ENCODE peak calls at places on chromosomes 2 and 18, in seven cellular contexts. One of them, this sample, is unnamed.

GRCh38 chr18:58350526-58350925 is 278.4 kb downstream of the ALPK2 start:
- DNase-seq in NCI-H82: no peak
- DNase-seq in Caki2: no peak
- DNase-seq in WERI-Rb-1: no peak
- DNase-seq in LHCN-M2: no peak
- DNase-seq in activated CD8-positive, alpha-beta T cell treated with anti-CD3 and anti-CD28 coated beads, Interleukin-2, amount 10 ng/mL, durations not matched to agents 7 days and 5 days: no peak
- DNase-seq in RKO: no peak
- DNase-seq in this sample: no peak

GRCh38 chr2:69046221-69046662 is 33.3 kb downstream of the ANTXR1 start:
- DNase-seq in NCI-H82: no peak
- DNase-seq in Caki2: peak; percentile 60
- DNase-seq in WERI-Rb-1: no peak
- DNase-seq in LHCN-M2: peak; percentile 89
- DNase-seq in activated CD8-positive, alpha-beta T cell treated with anti-CD3 and anti-CD28 coated beads, Interleukin-2, amount 10 ng/mL, durations not matched to agents 7 days and 5 days: no peak
- DNase-seq in RKO: no peak
- DNase-seq in this sample: no peak

GRCh38 chr18:48134609-48135008 is 204.2 kb upstream of the SMAD2 start:
- DNase-seq in NCI-H82: no peak
- DNase-seq in Caki2: no peak
- DNase-seq in WERI-Rb-1: no peak
- DNase-seq in LHCN-M2: no peak
- DNase-seq in activated CD8-positive, alpha-beta T cell treated with anti-CD3 and anti-CD28 coated beads, Interleukin-2, amount 10 ng/mL, durations not matched to agents 7 days and 5 days: no peak
- DNase-seq in RKO: no peak
- DNase-seq in this sample: no peak

GRCh38 chr2:134408386-134408785 is 154.5 kb downstream of the MGAT5 start:
- DNase-seq in NCI-H82: peak; percentile 46
- DNase-seq in Caki2: no peak
- DNase-seq in WERI-Rb-1: no peak
- DNase-seq in LHCN-M2: peak; percentile 68
- DNase-seq in activated CD8-positive, alpha-beta T cell treated with anti-CD3 and anti-CD28 coated beads, Interleukin-2, amount 10 ng/mL, durations not matched to agents 7 days and 5 days: no peak
- DNase-seq in RKO: no peak
- DNase-seq in this sample: no peak

GRCh38 chr2:29147963-29148362 is 32.7 kb downstream of the CLIP4 start:
- DNase-seq in NCI-H82: peak; percentile 74
- DNase-seq in Caki2: no peak
- DNase-seq in WERI-Rb-1: peak; percentile 58
- DNase-seq in LHCN-M2: no peak
- DNase-seq in activated CD8-positive, alpha-beta T cell treated with anti-CD3 and anti-CD28 coated beads, Interleukin-2, amount 10 ng/mL, durations not matched to agents 7 days and 5 days: no peak
- DNase-seq in RKO: no peak
- DNase-seq in this sample: no peak

GRCh38 chr2:232653441-232653840 is 20.0 kb downstream of the EFHD1 start:
- DNase-seq in NCI-H82: no peak
- DNase-seq in Caki2: no peak
- DNase-seq in WERI-Rb-1: no peak
- DNase-seq in LHCN-M2: no peak
- DNase-seq in activated CD8-positive, alpha-beta T cell treated with anti-CD3 and anti-CD28 coated beads, Interleukin-2, amount 10 ng/mL, durations not matched to agents 7 days and 5 days: no peak
- DNase-seq in RKO: no peak
- DNase-seq in this sample: no peak

GRCh38 chr2:58918138-58918537 is 677.0 kb upstream of the FANCL start:
- DNase-seq in NCI-H82: no peak
- DNase-seq in Caki2: no peak
- DNase-seq in WERI-Rb-1: no peak
- DNase-seq in LHCN-M2: peak; percentile 9
- DNase-seq in activated CD8-positive, alpha-beta T cell treated with anti-CD3 and anti-CD28 coated beads, Interleukin-2, amount 10 ng/mL, durations not matched to agents 7 days and 5 days: no peak
- DNase-seq in RKO: no peak
- DNase-seq in this sample: no peak

GRCh38 chr2:190407246-190407661 is 901 bp upstream of the MFSD6 start:
- DNase-seq in NCI-H82: peak; percentile 29
- DNase-seq in Caki2: no peak
- DNase-seq in WERI-Rb-1: no peak
- DNase-seq in LHCN-M2: no peak
- DNase-seq in activated CD8-positive, alpha-beta T cell treated with anti-CD3 and anti-CD28 coated beads, Interleukin-2, amount 10 ng/mL, durations not matched to agents 7 days and 5 days: peak; percentile 84
- DNase-seq in RKO: peak; percentile 20
- DNase-seq in this sample: no peak

GRCh38 chr2:12416600-12416999 is 300.1 kb upstream of the TRIB2 start:
- DNase-seq in NCI-H82: peak; percentile 12
- DNase-seq in Caki2: no peak
- DNase-seq in WERI-Rb-1: peak; percentile 20
- DNase-seq in LHCN-M2: peak; percentile 43
- DNase-seq in activated CD8-positive, alpha-beta T cell treated with anti-CD3 and anti-CD28 coated beads, Interleukin-2, amount 10 ng/mL, durations not matched to agents 7 days and 5 days: peak; percentile 64
- DNase-seq in RKO: no peak
- DNase-seq in this sample: no peak

GRCh38 chr18:36640005-36640952 is 188.5 kb downstream of the TPGS2 start:
- DNase-seq in NCI-H82: no peak
- DNase-seq in Caki2: peak; percentile 12
- DNase-seq in WERI-Rb-1: no peak
- DNase-seq in LHCN-M2: peak; percentile 31
- DNase-seq in activated CD8-positive, alpha-beta T cell treated with anti-CD3 and anti-CD28 coated beads, Interleukin-2, amount 10 ng/mL, durations not matched to agents 7 days and 5 days: no peak
- DNase-seq in RKO: no peak
- DNase-seq in this sample: no peak

GRCh38 chr2:30238143-30238800 is 6.9 kb downstream of the LBH start:
- DNase-seq in NCI-H82: no peak
- DNase-seq in Caki2: no peak
- DNase-seq in WERI-Rb-1: no peak
- DNase-seq in LHCN-M2: no peak
- DNase-seq in activated CD8-positive, alpha-beta T cell treated with anti-CD3 and anti-CD28 coated beads, Interleukin-2, amount 10 ng/mL, durations not matched to agents 7 days and 5 days: no peak
- DNase-seq in RKO: no peak
- DNase-seq in this sample: no peak

GRCh38 chr2:227411320-227411989 is 23.7 kb upstream of the SCYGR1 start:
- DNase-seq in NCI-H82: no peak
- DNase-seq in Caki2: no peak
- DNase-seq in WERI-Rb-1: no peak
- DNase-seq in LHCN-M2: peak; percentile 66
- DNase-seq in activated CD8-positive, alpha-beta T cell treated with anti-CD3 and anti-CD28 coated beads, Interleukin-2, amount 10 ng/mL, durations not matched to agents 7 days and 5 days: peak; percentile 47
- DNase-seq in RKO: no peak
- DNase-seq in this sample: no peak

GRCh38 chr2:217989221-217989948 is 13.4 kb downstream of the TNS1 start:
- DNase-seq in NCI-H82: no peak
- DNase-seq in Caki2: no peak
- DNase-seq in WERI-Rb-1: no peak
- DNase-seq in LHCN-M2: no peak
- DNase-seq in activated CD8-positive, alpha-beta T cell treated with anti-CD3 and anti-CD28 coated beads, Interleukin-2, amount 10 ng/mL, durations not matched to agents 7 days and 5 days: peak; percentile 34
- DNase-seq in RKO: no peak
- DNase-seq in this sample: no peak

GRCh38 chr18:55385770-55386169 is 202.2 kb downstream of the TCF4 start:
- DNase-seq in NCI-H82: no peak
- DNase-seq in Caki2: no peak
- DNase-seq in WERI-Rb-1: no peak
- DNase-seq in LHCN-M2: no peak
- DNase-seq in activated CD8-positive, alpha-beta T cell treated with anti-CD3 and anti-CD28 coated beads, Interleukin-2, amount 10 ng/mL, durations not matched to agents 7 days and 5 days: no peak
- DNase-seq in RKO: no peak
- DNase-seq in this sample: peak; percentile 51

GRCh38 chr2:56008661-56009411 is 85.3 kb upstream of the EFEMP1 start:
- DNase-seq in NCI-H82: peak; percentile 98
- DNase-seq in Caki2: peak; percentile 83
- DNase-seq in WERI-Rb-1: peak; percentile 87
- DNase-seq in LHCN-M2: peak; percentile 90
- DNase-seq in activated CD8-positive, alpha-beta T cell treated with anti-CD3 and anti-CD28 coated beads, Interleukin-2, amount 10 ng/mL, durations not matched to agents 7 days and 5 days: no peak
- DNase-seq in RKO: no peak
- DNase-seq in this sample: peak; percentile 31

GRCh38 chr2:70987386-70987785 is 7.3 kb downstream of the TEX261 start:
- DNase-seq in NCI-H82: no peak
- DNase-seq in Caki2: no peak
- DNase-seq in WERI-Rb-1: no peak
- DNase-seq in LHCN-M2: no peak
- DNase-seq in activated CD8-positive, alpha-beta T cell treated with anti-CD3 and anti-CD28 coated beads, Interleukin-2, amount 10 ng/mL, durations not matched to agents 7 days and 5 days: no peak
- DNase-seq in RKO: no peak
- DNase-seq in this sample: no peak

GRCh38 chr2:49044680-49045079 is 109.6 kb downstream of the FSHR start:
- DNase-seq in NCI-H82: peak; percentile 56
- DNase-seq in Caki2: no peak
- DNase-seq in WERI-Rb-1: peak; percentile 43
- DNase-seq in LHCN-M2: no peak
- DNase-seq in activated CD8-positive, alpha-beta T cell treated with anti-CD3 and anti-CD28 coated beads, Interleukin-2, amount 10 ng/mL, durations not matched to agents 7 days and 5 days: no peak
- DNase-seq in RKO: peak; percentile 9
- DNase-seq in this sample: no peak